ENCODE peak calls at places on chromosomes 3 and 15, in four cellular contexts. Q is AG10803, N is tibial nerve, R is fibroblast of pulmonary artery. L is an unnamed sample.
A peak's percentile ranks its signal among the peaks of the same experiment; 100 is the strongest.

GRCh38 chr3:59970384-59970783 is 920.6 kb upstream of the CFAP20DC start:
- DNase-seq in Q (no peak), R (no peak), N (no peak), L (no peak)

GRCh38 chr15:90594297-90594696 is 64.6 kb downstream of the CRTC3 start:
- DNase-seq in Q (peak; percentile 54), R (peak; percentile 29), N (peak; percentile 82), L (no peak)

GRCh38 chr15:73845507-73845906 is 27.9 kb upstream of the TBC1D21 start:
- DNase-seq in N (no peak), R (no peak), Q (no peak), L (no peak)

GRCh38 chr3:56622381-56622780 is 60.7 kb downstream of the TASOR start:
- DNase-seq in N (no peak), Q (no peak), R (no peak), L (no peak)

GRCh38 chr15:40103124-40103858 is 5.4 kb downstream of the BMF start:
- DNase-seq in R (peak; percentile 58), Q (peak; percentile 88), N (peak; percentile 48), L (peak; percentile 53)

GRCh38 chr3:18127864-18128185 is 297.3 kb downstream of the SATB1 start:
- DNase-seq in N (no peak), R (no peak), Q (no peak), L (no peak)

GRCh38 chr3:159273608-159274007 is 471.8 kb downstream of the MFSD1 start:
- DNase-seq in Q (peak; percentile 41), N (no peak), R (peak; percentile 70), L (peak; percentile 70)

GRCh38 chr15:67828969-67829646 is 3.8 kb downstream of the SKOR1 start:
- DNase-seq in Q (no peak), R (no peak), N (no peak), L (no peak)

GRCh38 chr3:150300847-150301517 is 107.1 kb upstream of the TSC22D2 start:
- DNase-seq in R (no peak), N (no peak), Q (no peak), L (peak; percentile 56)

GRCh38 chr3:169813757-169814517 is 1.2 kb upstream of the LRRC34 start:
- DNase-seq in N (peak; percentile 8), Q (no peak), R (peak; percentile 10), L (peak; percentile 15)

GRCh38 chr3:106281231-106281630 is 412.4 kb upstream of the CBLB start:
- DNase-seq in N (no peak), Q (peak; percentile 41), R (no peak), L (peak; percentile 11)

GRCh38 chr3:136818191-136818850 is 605 bp upstream of the SLC35G2 start:
- DNase-seq in Q (peak; percentile 76), N (peak; percentile 29), R (peak; percentile 91), L (peak; percentile 87)

GRCh38 chr3:111627092-111627491 is 31.9 kb upstream of the ZBED2 start:
- DNase-seq in R (no peak), N (no peak), Q (no peak), L (no peak)

GRCh38 chr15:42270551-42270950 is 2.5 kb upstream of the GANC start:
- DNase-seq in N (no peak), Q (no peak), R (no peak), L (no peak)

GRCh38 chr3:100352296-100353178 is 18.0 kb downstream of the NIT2 start:
- DNase-seq in N (no peak), R (no peak), Q (no peak), L (no peak)

GRCh38 chr3:137263982-137264777 is 306.4 kb downstream of the IL20RB start:
- DNase-seq in N (no peak), Q (no peak), R (no peak), L (no peak)

GRCh38 chr15:36024066-36024465 is 478.1 kb upstream of the DPH6 start:
- DNase-seq in R (peak; percentile 60), N (no peak), Q (peak; percentile 0), L (peak; percentile 52)

GRCh38 chr3:163785693-163786092 is 1292.6 kb downstream of the SI start:
- DNase-seq in Q (no peak), N (no peak), R (no peak), L (no peak)

GRCh38 chr3:13581485-13582365 is 32.8 kb downstream of the FBLN2 start:
- DNase-seq in R (no peak), Q (peak; percentile 75), N (no peak), L (no peak)

GRCh38 chr3:83523470-83524073 is 1435.2 kb upstream of the CADM2 start:
- DNase-seq in N (peak; percentile 32), R (peak; percentile 59), Q (peak; percentile 1), L (peak; percentile 53)

GRCh38 chr15:29919380-29919881 is 97.2 kb upstream of the TJP1 start:
- DNase-seq in N (no peak), R (no peak), Q (no peak), L (no peak)

GRCh38 chr3:58688563-58688962 is 22.0 kb upstream of the FAM3D start:
- DNase-seq in R (no peak), N (no peak), Q (no peak), L (no peak)
- H3K4me3 ChIP-seq in R (no peak overlapping the region), N (no peak overlapping the region), Q (no peak overlapping the region), L (no peak overlapping the region)

DNA sequence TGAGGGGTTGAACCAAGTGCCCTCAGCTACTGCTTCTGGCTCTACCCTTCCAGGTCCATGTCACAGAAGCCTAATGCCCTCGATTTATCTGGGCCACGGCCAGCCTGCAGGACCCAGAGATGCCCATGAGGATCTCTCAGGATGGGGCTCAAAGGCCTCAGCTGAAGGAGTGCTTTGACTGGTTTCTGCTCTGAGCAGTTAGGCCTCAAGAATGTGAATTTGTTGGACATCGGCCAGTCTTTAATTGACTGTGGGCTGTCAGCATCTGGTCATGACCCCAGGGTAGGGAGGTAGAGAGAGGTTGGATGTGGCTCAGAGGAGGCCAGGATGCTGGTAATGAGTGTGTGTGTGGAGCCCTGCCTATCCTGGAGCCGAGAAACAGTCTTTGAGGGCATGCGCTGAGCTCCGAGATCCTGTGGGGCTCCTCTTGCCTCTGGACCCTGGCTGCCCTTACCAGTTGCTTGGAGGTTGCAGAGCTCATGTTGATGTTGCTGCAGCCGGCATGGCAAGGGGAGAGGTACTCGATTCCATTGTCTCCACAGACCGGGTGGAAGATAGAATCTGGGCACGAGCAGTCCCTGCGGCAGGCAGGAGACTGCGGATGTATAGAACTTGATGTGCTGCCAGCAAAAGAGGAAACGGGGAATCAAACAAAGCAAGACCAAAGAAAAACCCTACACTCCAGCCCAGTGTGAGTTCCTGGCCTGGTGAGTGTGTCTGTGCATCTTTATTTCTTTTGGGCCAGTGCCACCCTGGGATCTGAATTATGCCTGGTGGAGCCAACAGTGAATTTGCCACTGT is 49.2 kb upstream of the RAB6B start:
- DNase-seq in R (peak; percentile 90), Q (peak; percentile 67), N (peak; percentile 29), L (peak; percentile 92)
- H3K4me3 ChIP-seq in R (no peak overlapping the region), Q (no peak overlapping the region), N (no peak overlapping the region), L (no peak overlapping the region)

GRCh38 chr3:186824430-186825139 is 17.9 kb upstream of the ADIPOQ start:
- DNase-seq in R (no peak), N (no peak), Q (no peak), L (no peak)
- H3K4me3 ChIP-seq in R (no peak overlapping the region), N (no peak overlapping the region), Q (no peak overlapping the region), L (no peak overlapping the region)

GRCh38 chr3:107662109-107662477 is 139.3 kb downstream of the BBX start:
- DNase-seq in N (peak; percentile 51), R (peak; percentile 80), Q (peak; percentile 78), L (peak; percentile 80)
- H3K4me3 ChIP-seq in N (peak overlapping the region; percentile 26), R (peak overlapping the region; percentile 48), Q (peak overlapping the region; percentile 43), L (peak overlapping the region; percentile 14)

GRCh38 chr3:79019924-79020173 is 747.9 kb downstream of the ROBO1 start:
- DNase-seq in Q (no peak), R (no peak), N (no peak), L (no peak)

GRCh38 chr3:79016587-79017380 is 751.0 kb downstream of the ROBO1 start:
- DNase-seq in R (peak; percentile 29), Q (peak; percentile 22), N (no peak), L (peak; percentile 35)

GRCh38 chr3:79018671-79019136 is 749.1 kb downstream of the ROBO1 start:
- DNase-seq in R (peak; percentile 70), N (peak; percentile 23), Q (peak; percentile 74), L (peak; percentile 70)

GRCh38 chr3:79015854-79016253 is 751.9 kb downstream of the ROBO1 start:
- DNase-seq in Q (no peak), R (no peak), N (no peak), L (no peak)

GRCh38 chr3:79019137-79019923 is 748.5 kb downstream of the ROBO1 start:
- DNase-seq in N (peak; percentile 71), R (peak; percentile 94), Q (peak; percentile 92), L (peak; percentile 94)
- H3K4me3 ChIP-seq in N (peak overlapping the region; percentile 94), R (peak overlapping the region; percentile 68), Q (peak overlapping the region; percentile 81), L (peak overlapping the region; percentile 94)

DNA sequence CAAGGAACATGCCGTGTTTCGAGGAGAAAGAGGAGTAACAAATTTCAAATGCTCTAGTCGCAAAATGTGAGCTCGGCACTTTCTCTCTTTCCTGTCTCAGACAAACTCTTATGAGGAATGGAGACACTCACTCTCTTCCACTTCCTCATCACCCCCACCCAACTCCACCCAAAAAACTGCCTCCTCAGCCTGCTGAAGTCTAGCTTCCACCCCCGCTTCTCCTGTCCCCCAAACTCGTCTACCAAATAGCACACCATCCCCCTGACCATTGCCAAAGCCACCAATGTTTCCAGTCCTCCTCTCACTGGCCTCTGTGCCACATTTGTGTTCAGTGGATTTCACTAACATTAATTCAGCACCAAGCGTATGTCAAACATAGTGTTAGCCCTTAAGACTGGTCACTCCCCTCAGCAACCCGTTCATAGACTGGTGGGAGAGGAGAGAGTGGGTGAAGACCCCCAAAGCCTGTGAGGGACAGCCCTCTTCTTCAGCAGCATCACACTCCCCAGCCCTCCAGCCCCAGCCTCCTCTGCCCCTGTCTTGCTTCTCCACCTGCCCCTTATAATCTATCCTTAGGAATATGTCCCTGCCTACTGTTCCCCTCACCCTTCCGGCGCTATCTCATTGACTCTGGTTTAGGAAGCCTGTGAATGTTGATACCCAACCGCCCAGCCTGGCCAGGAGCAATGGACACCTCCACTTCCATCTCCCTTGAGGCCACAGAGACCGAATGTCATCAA is 77.3 kb downstream of the FAM174B start:
- DNase-seq in Q (no peak), N (peak; percentile 2), R (no peak), L (no peak)
- H3K4me3 ChIP-seq in Q (no peak overlapping the region), N (no peak overlapping the region), R (no peak overlapping the region), L (no peak overlapping the region)